ENCODE peak calls at places on chromosome 13, in eight cellular contexts. X is stimulated activated naive CD4-positive, alpha-beta T cell; I is ELR; Z is T-helper 2 cell; T is head of caudate nucleus; C is RPMI8226; D is EH; M is tibial artery. P is an unnamed sample.

GRCh38 chr13:84366484-84366883 is 484.2 kb upstream of the SLITRK1 start:
- DNase-seq in Z (no peak), C (no peak), X (no peak), I (no peak), D (peak), M (no peak), T (no peak), P (peak)

GRCh38 chr13:70568571-70568970 is 460.3 kb upstream of the KLHL1 start:
- DNase-seq in I (peak), M (no peak), T (no peak), Z (no peak), C (peak), X (no peak), D (peak), P (peak)

GRCh38 chr13:83878691-83879410 is 3.4 kb downstream of the SLITRK1 start:
- DNase-seq in Z (no peak), C (no peak), M (no peak), T (peak), D (no peak), I (peak), X (no peak), P (no peak)

GRCh38 chr13:29937379-29937778 is 87.0 kb upstream of the UBL3 start:
- DNase-seq in T (no peak), Z (no peak), C (no peak), X (no peak), D (no peak), I (no peak), M (no peak), P (no peak)

GRCh38 chr13:97422118-97423054 is 11.6 kb upstream of the RAP2A start:
- DNase-seq in D (peak), I (no peak), M (no peak), T (no peak), X (no peak), Z (no peak), C (no peak), P (no peak)

GRCh38 chr13:29131159-29131558 is 311.0 kb downstream of the MTUS2 start:
- DNase-seq in D (no peak), X (no peak), T (no peak), I (no peak), M (no peak), C (no peak), Z (no peak), P (no peak)

GRCh38 chr13:30373727-30374126 is 48.6 kb upstream of the UBE2L5 start:
- DNase-seq in C (no peak), T (no peak), D (no peak), M (no peak), I (no peak), X (no peak), Z (no peak), P (no peak)

GRCh38 chr13:79802389-79803140 is 321.6 kb downstream of the NDFIP2 start:
- DNase-seq in X (no peak), I (no peak), M (no peak), D (no peak), C (no peak), T (no peak), Z (no peak), P (no peak)

GRCh38 chr13:83498486-83499190 is 383.6 kb downstream of the SLITRK1 start:
- DNase-seq in T (no peak), X (no peak), M (no peak), I (peak), Z (no peak), D (peak), C (no peak), P (peak)

GRCh38 chr13:113915786-113916329 is 52.0 kb upstream of the GAS6 start:
- DNase-seq in I (no peak), M (no peak), T (no peak), C (no peak), Z (no peak), X (no peak), D (no peak), P (no peak)

GRCh38 chr13:62960723-62961122 is 1545.1 kb upstream of the PCDH20 start:
- DNase-seq in Z (no peak), C (no peak), M (no peak), T (no peak), X (no peak), D (no peak), I (no peak), P (no peak)

GRCh38 chr13:62512194-62513141 is 1096.8 kb upstream of the PCDH20 start:
- DNase-seq in D (peak), T (peak), M (no peak), X (no peak), Z (no peak), I (peak), C (peak), P (peak)

GRCh38 chr13:75850915-75851314 is 214.8 kb downstream of the LMO7 start:
- DNase-seq in I (no peak), X (no peak), Z (no peak), M (no peak), C (no peak), T (no peak), D (peak), P (no peak)

GRCh38 chr13:64154514-64154913 is 2738.9 kb upstream of the PCDH20 start:
- DNase-seq in D (peak), Z (no peak), X (no peak), I (peak), C (no peak), T (no peak), M (no peak), P (peak)

GRCh38 chr13:96373597-96373996 is 283.7 kb downstream of the HS6ST3 start:
- DNase-seq in I (no peak), X (no peak), C (no peak), M (no peak), Z (no peak), D (no peak), T (no peak), P (no peak)

GRCh38 chr13:94702181-94703041 is 9.9 kb downstream of the SOX21 start:
- DNase-seq in T (no peak), X (no peak), C (no peak), M (no peak), Z (no peak), D (no peak), I (no peak), P (no peak)

P was measured in AG10803.